ENCODE peak calls at places on chromosomes 6 and 20, in ten cellular contexts. One of them, this sample, is unnamed.

GRCh38 chr20:16803965-16804792 is 56.0 kb downstream of the OTOR start:
- DNase-seq in WERI-Rb-1: peak; percentile 79
- DNase-seq in NCI-H1092 treated with DMSO at 0.1 percent for 48 hours: peak; percentile 60
- DNase-seq in midbrain: peak; percentile 66
- DNase-seq in caudate nucleus: peak; percentile 12
- DNase-seq in mesenteric fat pad: no peak
- DNase-seq in psoas muscle: peak; percentile 59
- DNase-seq in RWPE1: peak; percentile 55
- DNase-seq in dorsolateral prefrontal cortex: no peak
- DNase-seq in BJ: no peak
- DNase-seq in this sample: no peak

GRCh38 chr6:103874575-103874974 is 985.1 kb downstream of the HACE1 start:
- DNase-seq in WERI-Rb-1: no peak
- DNase-seq in NCI-H1092 treated with DMSO at 0.1 percent for 48 hours: no peak
- DNase-seq in midbrain: no peak
- DNase-seq in caudate nucleus: no peak
- DNase-seq in mesenteric fat pad: no peak
- DNase-seq in psoas muscle: no peak
- DNase-seq in RWPE1: no peak
- DNase-seq in dorsolateral prefrontal cortex: no peak
- DNase-seq in BJ: no peak
- DNase-seq in this sample: no peak

GRCh38 chr6:118584906-118585305 is 36.8 kb downstream of the PLN start:
- DNase-seq in WERI-Rb-1: no peak
- DNase-seq in NCI-H1092 treated with DMSO at 0.1 percent for 48 hours: no peak
- DNase-seq in midbrain: no peak
- DNase-seq in caudate nucleus: no peak
- DNase-seq in mesenteric fat pad: no peak
- DNase-seq in psoas muscle: no peak
- DNase-seq in RWPE1: no peak
- DNase-seq in dorsolateral prefrontal cortex: no peak
- DNase-seq in BJ: no peak
- DNase-seq in this sample: no peak

GRCh38 chr6:23704655-23705054 is 421.4 kb upstream of the NRSN1 start:
- DNase-seq in WERI-Rb-1: no peak
- DNase-seq in NCI-H1092 treated with DMSO at 0.1 percent for 48 hours: no peak
- DNase-seq in midbrain: no peak
- DNase-seq in caudate nucleus: no peak
- DNase-seq in mesenteric fat pad: no peak
- DNase-seq in psoas muscle: no peak
- DNase-seq in RWPE1: no peak
- DNase-seq in dorsolateral prefrontal cortex: no peak
- DNase-seq in BJ: no peak
- DNase-seq in this sample: no peak

GRCh38 chr6:27630727-27631613 is 158.1 kb upstream of the ZNF184 start:
- DNase-seq in WERI-Rb-1: peak; percentile 69
- DNase-seq in NCI-H1092 treated with DMSO at 0.1 percent for 48 hours: peak; percentile 19
- DNase-seq in midbrain: peak; percentile 15
- DNase-seq in caudate nucleus: peak; percentile 27
- DNase-seq in mesenteric fat pad: no peak
- DNase-seq in psoas muscle: no peak
- DNase-seq in RWPE1: peak; percentile 59
- DNase-seq in dorsolateral prefrontal cortex: peak; percentile 57
- DNase-seq in BJ: no peak
- DNase-seq in this sample: no peak

GRCh38 chr6:46651006-46651405 is 1.6 kb downstream of the CYP39A1 start:
- DNase-seq in WERI-Rb-1: no peak
- DNase-seq in NCI-H1092 treated with DMSO at 0.1 percent for 48 hours: no peak
- DNase-seq in midbrain: no peak
- DNase-seq in caudate nucleus: no peak
- DNase-seq in mesenteric fat pad: no peak
- DNase-seq in psoas muscle: no peak
- DNase-seq in RWPE1: no peak
- DNase-seq in dorsolateral prefrontal cortex: no peak
- DNase-seq in BJ: no peak
- DNase-seq in this sample: no peak

GRCh38 chr6:12119085-12119588 is 107.0 kb downstream of the HIVEP1 start:
- DNase-seq in WERI-Rb-1: no peak
- DNase-seq in NCI-H1092 treated with DMSO at 0.1 percent for 48 hours: no peak
- DNase-seq in midbrain: no peak
- DNase-seq in caudate nucleus: no peak
- DNase-seq in mesenteric fat pad: no peak
- DNase-seq in psoas muscle: no peak
- DNase-seq in RWPE1: no peak
- DNase-seq in dorsolateral prefrontal cortex: no peak
- DNase-seq in BJ: no peak
- DNase-seq in this sample: no peak

GRCh38 chr6:80605165-80605989 is 498.9 kb downstream of the BCKDHB start:
- DNase-seq in WERI-Rb-1: no peak
- DNase-seq in NCI-H1092 treated with DMSO at 0.1 percent for 48 hours: peak; percentile 4
- DNase-seq in midbrain: peak; percentile 21
- DNase-seq in caudate nucleus: no peak
- DNase-seq in mesenteric fat pad: no peak
- DNase-seq in psoas muscle: no peak
- DNase-seq in RWPE1: no peak
- DNase-seq in dorsolateral prefrontal cortex: no peak
- DNase-seq in BJ: no peak
- DNase-seq in this sample: no peak

GRCh38 chr20:24870876-24871275 is 78.2 kb upstream of the CST7 start:
- DNase-seq in WERI-Rb-1: peak; percentile 37
- DNase-seq in NCI-H1092 treated with DMSO at 0.1 percent for 48 hours: no peak
- DNase-seq in midbrain: no peak
- DNase-seq in caudate nucleus: no peak
- DNase-seq in mesenteric fat pad: no peak
- DNase-seq in psoas muscle: no peak
- DNase-seq in RWPE1: no peak
- DNase-seq in dorsolateral prefrontal cortex: no peak
- DNase-seq in BJ: no peak
- DNase-seq in this sample: no peak

GRCh38 chr6:163572612-163573011 is 158.1 kb downstream of the QKI start:
- DNase-seq in WERI-Rb-1: no peak
- DNase-seq in NCI-H1092 treated with DMSO at 0.1 percent for 48 hours: no peak
- DNase-seq in midbrain: no peak
- DNase-seq in caudate nucleus: no peak
- DNase-seq in mesenteric fat pad: no peak
- DNase-seq in psoas muscle: no peak
- DNase-seq in RWPE1: no peak
- DNase-seq in dorsolateral prefrontal cortex: no peak
- DNase-seq in BJ: no peak
- DNase-seq in this sample: no peak

GRCh38 chr6:143872211-143872610 is 7.9 kb downstream of the ZC2HC1B start:
- DNase-seq in WERI-Rb-1: no peak
- DNase-seq in NCI-H1092 treated with DMSO at 0.1 percent for 48 hours: no peak
- DNase-seq in midbrain: no peak
- DNase-seq in caudate nucleus: no peak
- DNase-seq in mesenteric fat pad: no peak
- DNase-seq in psoas muscle: no peak
- DNase-seq in RWPE1: no peak
- DNase-seq in dorsolateral prefrontal cortex: no peak
- DNase-seq in BJ: no peak
- DNase-seq in this sample: no peak

GRCh38 chr6:18656506-18656905 is 269.4 kb downstream of the RNF144B start:
- DNase-seq in WERI-Rb-1: peak; percentile 13
- DNase-seq in NCI-H1092 treated with DMSO at 0.1 percent for 48 hours: no peak
- DNase-seq in midbrain: no peak
- DNase-seq in caudate nucleus: no peak
- DNase-seq in mesenteric fat pad: no peak
- DNase-seq in psoas muscle: no peak
- DNase-seq in RWPE1: no peak
- DNase-seq in dorsolateral prefrontal cortex: no peak
- DNase-seq in BJ: no peak
- DNase-seq in this sample: no peak

GRCh38 chr6:12075067-12075563 is 63.0 kb downstream of the HIVEP1 start:
- DNase-seq in WERI-Rb-1: no peak
- DNase-seq in NCI-H1092 treated with DMSO at 0.1 percent for 48 hours: no peak
- DNase-seq in midbrain: no peak
- DNase-seq in caudate nucleus: no peak
- DNase-seq in mesenteric fat pad: no peak
- DNase-seq in psoas muscle: no peak
- DNase-seq in RWPE1: no peak
- DNase-seq in dorsolateral prefrontal cortex: no peak
- DNase-seq in BJ: no peak
- DNase-seq in this sample: no peak

GRCh38 chr6:110672122-110672521 is 143.1 kb downstream of the CDK19 start:
- DNase-seq in WERI-Rb-1: no peak
- DNase-seq in NCI-H1092 treated with DMSO at 0.1 percent for 48 hours: no peak
- DNase-seq in midbrain: no peak
- DNase-seq in caudate nucleus: no peak
- DNase-seq in mesenteric fat pad: no peak
- DNase-seq in psoas muscle: no peak
- DNase-seq in RWPE1: no peak
- DNase-seq in dorsolateral prefrontal cortex: no peak
- DNase-seq in BJ: no peak
- DNase-seq in this sample: no peak

GRCh38 chr6:135195045-135195444 is 13.9 kb downstream of the MYB start:
- DNase-seq in WERI-Rb-1: no peak
- DNase-seq in NCI-H1092 treated with DMSO at 0.1 percent for 48 hours: no peak
- DNase-seq in midbrain: no peak
- DNase-seq in caudate nucleus: no peak
- DNase-seq in mesenteric fat pad: no peak
- DNase-seq in psoas muscle: no peak
- DNase-seq in RWPE1: no peak
- DNase-seq in dorsolateral prefrontal cortex: no peak
- DNase-seq in BJ: no peak
- DNase-seq in this sample: no peak

GRCh38 chr20:17698419-17698818 is 1.3 kb upstream of the BANF2 start:
- DNase-seq in WERI-Rb-1: no peak
- DNase-seq in NCI-H1092 treated with DMSO at 0.1 percent for 48 hours: peak; percentile 37
- DNase-seq in midbrain: no peak
- DNase-seq in caudate nucleus: no peak
- DNase-seq in mesenteric fat pad: no peak
- DNase-seq in psoas muscle: no peak
- DNase-seq in RWPE1: no peak
- DNase-seq in dorsolateral prefrontal cortex: no peak
- DNase-seq in BJ: no peak
- DNase-seq in this sample: no peak

GRCh38 chr6:24228681-24229255 is 102.8 kb downstream of the NRSN1 start:
- DNase-seq in WERI-Rb-1: no peak
- DNase-seq in NCI-H1092 treated with DMSO at 0.1 percent for 48 hours: no peak
- DNase-seq in midbrain: no peak
- DNase-seq in caudate nucleus: no peak
- DNase-seq in mesenteric fat pad: no peak
- DNase-seq in psoas muscle: no peak
- DNase-seq in RWPE1: peak; percentile 3
- DNase-seq in dorsolateral prefrontal cortex: no peak
- DNase-seq in BJ: no peak
- DNase-seq in this sample: peak; percentile 28

GRCh38 chr6:57123111-57123510 is 33.1 kb downstream of the ZNF451 start:
- DNase-seq in WERI-Rb-1: no peak
- DNase-seq in NCI-H1092 treated with DMSO at 0.1 percent for 48 hours: no peak
- DNase-seq in midbrain: no peak
- DNase-seq in caudate nucleus: no peak
- DNase-seq in mesenteric fat pad: no peak
- DNase-seq in psoas muscle: no peak
- DNase-seq in RWPE1: no peak
- DNase-seq in dorsolateral prefrontal cortex: no peak
- DNase-seq in BJ: no peak
- DNase-seq in this sample: no peak

GRCh38 chr6:39059496-39060310 is 11.1 kb downstream of the GLP1R start:
- DNase-seq in WERI-Rb-1: no peak
- DNase-seq in NCI-H1092 treated with DMSO at 0.1 percent for 48 hours: peak; percentile 88
- DNase-seq in midbrain: no peak
- DNase-seq in caudate nucleus: no peak
- DNase-seq in mesenteric fat pad: no peak
- DNase-seq in psoas muscle: no peak
- DNase-seq in RWPE1: no peak
- DNase-seq in dorsolateral prefrontal cortex: no peak
- DNase-seq in BJ: no peak
- DNase-seq in this sample: no peak

GRCh38 chr20:38731738-38732113 is 7.4 kb downstream of the SLC32A1 start:
- DNase-seq in WERI-Rb-1: no peak
- DNase-seq in NCI-H1092 treated with DMSO at 0.1 percent for 48 hours: no peak
- DNase-seq in midbrain: no peak
- DNase-seq in caudate nucleus: no peak
- DNase-seq in mesenteric fat pad: peak; percentile 51
- DNase-seq in psoas muscle: no peak
- DNase-seq in RWPE1: no peak
- DNase-seq in dorsolateral prefrontal cortex: no peak
- DNase-seq in BJ: no peak
- DNase-seq in this sample: no peak

GRCh38 chr6:87588756-87589407 is 905 bp downstream of the RARS2 start:
- DNase-seq in WERI-Rb-1: no peak
- DNase-seq in NCI-H1092 treated with DMSO at 0.1 percent for 48 hours: no peak
- DNase-seq in midbrain: no peak
- DNase-seq in caudate nucleus: no peak
- DNase-seq in mesenteric fat pad: no peak
- DNase-seq in psoas muscle: no peak
- DNase-seq in RWPE1: no peak
- DNase-seq in dorsolateral prefrontal cortex: no peak
- DNase-seq in BJ: no peak
- DNase-seq in this sample: no peak

This sample was measured in non-pigmented ciliary epithelial cell.